ENCODE peak calls at places on chromosome 12, in four cellular contexts. M is heart right ventricle, J is H1, T is pancreas. H is an unnamed sample.

GRCh38 chr12:67594888-67595287 is 53.7 kb upstream of the DYRK2 start:
- DNase-seq in M (no peak), T (no peak), J (no peak), H (no peak)

GRCh38 chr12:38053113-38053512 is 263.5 kb upstream of the ALG10B start:
- DNase-seq in T (peak; percentile 51), M (no peak), J (no peak), H (no peak)

GRCh38 chr12:6326316-6326959 is 15.4 kb downstream of the TNFRSF1A start:
- DNase-seq in T (no peak), J (peak; percentile 75), M (peak; percentile 77), H (no peak)

GRCh38 chr12:68012712-68013111 is 23.5 kb downstream of the IFNG-AS1 start:
- DNase-seq in T (no peak), M (no peak), J (no peak), H (no peak)

GRCh38 chr12:57761391-57761998 is 5.4 kb downstream of the CYP27B1 start:
- DNase-seq in M (no peak), T (no peak), J (no peak), H (no peak)

GRCh38 chr12:121992059-121992879 is 29.4 kb upstream of the BCL7A start:
- DNase-seq in J (no peak), M (no peak), T (no peak), H (peak; percentile 19)

GRCh38 chr12:114904254-114905003 is 220.5 kb upstream of the TBX3 start:
- DNase-seq in T (no peak), M (no peak), J (no peak), H (no peak)

GRCh38 chr12:56818629-56819028 is 55.5 kb downstream of the HSD17B6 start:
- DNase-seq in J (no peak), M (no peak), T (no peak), H (no peak)

GRCh38 chr12:60494249-60494648 is 898.4 kb downstream of the SLC16A7 start:
- DNase-seq in J (no peak), M (no peak), T (no peak), H (no peak)

GRCh38 chr12:122171399-122171798 is 2.6 kb downstream of the IL31 start:
- DNase-seq in M (no peak), T (no peak), J (no peak), H (no peak)

GRCh38 chr12:131950182-131950913 is 606 bp downstream of the EP400 start:
- DNase-seq in M (no peak), T (peak; percentile 77), J (no peak), H (no peak)

GRCh38 chr12:124111006-124111405 is 138.0 kb downstream of the ZNF664 start:
- DNase-seq in J (no peak), T (no peak), M (no peak), H (no peak)

GRCh38 chr12:124107299-124107698 is 134.3 kb downstream of the ZNF664 start:
- DNase-seq in T (no peak), M (no peak), J (no peak), H (no peak)

GRCh38 chr12:124114316-124114715 is 141.3 kb downstream of the ZNF664 start:
- DNase-seq in M (no peak), T (no peak), J (no peak), H (no peak)

GRCh38 chr12:124109760-124110159 is 136.7 kb downstream of the ZNF664 start:
- DNase-seq in T (no peak), J (no peak), M (no peak), H (no peak)

DNA sequence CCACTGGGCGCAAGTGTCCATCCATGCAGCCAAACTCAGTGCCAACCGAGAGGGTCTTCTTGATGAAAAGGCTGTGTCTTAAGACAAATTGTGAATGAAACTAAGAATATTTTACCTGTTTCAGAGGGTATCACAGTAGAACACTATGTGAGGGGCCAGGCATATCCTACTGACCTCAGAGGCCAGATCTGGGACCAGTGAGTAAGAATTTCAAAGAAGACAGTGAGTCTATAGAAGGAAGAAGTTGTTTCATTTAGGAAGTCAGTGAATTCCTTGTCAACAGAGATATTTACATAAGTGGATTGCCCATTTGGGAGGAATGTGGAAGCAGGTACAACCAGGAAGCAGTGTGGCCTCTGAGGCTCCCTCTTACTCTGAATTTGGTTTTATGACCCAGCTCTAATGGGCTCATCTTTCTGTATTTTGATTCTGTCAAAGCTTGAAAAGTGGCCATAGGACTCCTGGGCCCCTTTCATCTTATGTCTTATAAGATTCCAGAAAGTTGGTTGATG is 137.4 kb downstream of the ZNF664 start:
- DNase-seq in J (no peak), M (no peak), T (no peak), H (no peak)
- TF ChIP-seq CTCF in J (no peak), M (no peak), T (no peak), H (no peak)

GRCh38 chr12:27429606-27430005 is 16.9 kb upstream of the SMCO2 start:
- DNase-seq in M (no peak), T (no peak), J (no peak), H (no peak)

GRCh38 chr12:27428466-27428865 is 18.1 kb upstream of the SMCO2 start:
- DNase-seq in T (no peak), J (no peak), M (no peak), H (no peak)

GRCh38 chr12:27434673-27435565 is 11.6 kb upstream of the SMCO2 start:
- DNase-seq in J (no peak), M (no peak), T (no peak), H (peak; percentile 2)

GRCh38 chr12:27427824-27428223 is 18.7 kb upstream of the SMCO2 start:
- DNase-seq in M (no peak), T (no peak), J (no peak), H (no peak)

DNA sequence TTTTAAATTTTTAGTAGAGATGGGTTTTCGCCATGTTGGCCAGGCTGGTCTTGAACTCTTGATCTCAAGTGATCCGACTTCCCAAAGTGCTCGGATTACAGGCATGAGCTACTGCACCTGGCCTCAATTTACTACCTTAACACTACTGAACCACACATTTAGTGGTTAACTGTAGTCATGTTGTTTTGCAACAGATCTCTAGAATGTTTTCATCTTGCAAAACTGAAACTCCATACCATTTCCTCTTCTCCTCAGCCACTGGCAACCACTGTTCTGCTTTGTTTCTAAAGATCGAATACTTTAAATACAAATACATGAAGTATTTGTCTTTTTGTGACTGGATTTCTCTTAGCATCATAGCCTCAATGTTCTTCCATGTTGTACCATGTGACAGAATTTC is 15.4 kb upstream of the SMCO2 start:
- DNase-seq in J (no peak), M (no peak), T (no peak), H (no peak)
- H3K27ac ChIP-seq in J (no peak overlapping the region), M (no peak overlapping the region), T (no peak overlapping the region), H (no peak overlapping the region)

GRCh38 chr12:130054803-130055202 is 107.5 kb upstream of the FZD10 start:
- DNase-seq in T (no peak), J (no peak), M (no peak), H (no peak)
- H3K9me3 ChIP-seq in T (no peaks in the 10 kb centered on the region), J (no peaks in the 10 kb centered on the region), M (no peaks in the 10 kb centered on the region), H (no peaks in the 10 kb centered on the region)

GRCh38 chr12:107133462-107133861 is 40.1 kb upstream of the CRY1 start:
- DNase-seq in T (no peak), M (no peak), J (no peak), H (no peak)
- TF ChIP-seq CTCF in T (no peak), M (no peak), J (no peak), H (no peak)

H was measured in CD4-positive, alpha-beta T cell.